ENCODE peak calls at places on chromosomes 2 and 18, in ten cellular contexts. B is cardiac muscle cell, C is transverse colon, Y is uterus, L is fibroblast of lung, M is HepG2, A is lower lobe of right lung, U is OCI-LY7, P is A549, D is endothelial cell of umbilical vein. N is an unnamed sample.

GRCh38 chr18:68172842-68173549 is 541.9 kb downstream of the TMX3 start:
- DNase-seq in B (peak; percentile 10), C (no peak), Y (no peak), L (no peak), M (peak; percentile 27), A (no peak), U (no peak), P (no peak), D (no peak), N (no peak)

GRCh38 chr2:134372611-134373131 is 118.8 kb downstream of the MGAT5 start:
- DNase-seq in B (peak; percentile 66), C (no peak), Y (peak; percentile 60), L (peak; percentile 94), M (no peak), A (no peak), U (no peak), P (no peak), D (no peak), N (no peak)

GRCh38 chr2:128525653-128526052 is 207.0 kb upstream of the HS6ST1 start:
- DNase-seq in B (no peak), C (no peak), Y (no peak), L (peak; percentile 21), M (no peak), A (no peak), U (no peak), P (no peak), D (no peak), N (no peak)

GRCh38 chr2:134707330-134707676 is 11.5 kb downstream of the TMEM163 start:
- DNase-seq in B (no peak), C (no peak), Y (no peak), L (no peak), M (no peak), A (no peak), U (no peak), P (no peak), D (no peak), N (peak; percentile 70)

GRCh38 chr18:10487161-10487560 is 32.7 kb downstream of the APCDD1 start:
- DNase-seq in B (no peak), C (no peak), Y (no peak), L (no peak), M (no peak), A (no peak), U (peak; percentile 51), P (no peak), D (no peak), N (no peak)

GRCh38 chr2:120360307-120360855 is 14.4 kb downstream of the INHBB start:
- DNase-seq in B (no peak), C (no peak), Y (no peak), L (peak; percentile 66), M (no peak), A (no peak), U (no peak), P (no peak), D (peak; percentile 7), N (no peak)

GRCh38 chr2:120238728-120239487 is 13.7 kb upstream of the RALB start:
- DNase-seq in B (peak; percentile 48), C (peak; percentile 89), Y (no peak), L (peak; percentile 90), M (peak; percentile 76), A (no peak), U (no peak), P (peak; percentile 86), D (peak; percentile 77), N (no peak)

GRCh38 chr18:56245856-56246575 is 392.4 kb downstream of the TXNL1 start:
- DNase-seq in B (peak; percentile 61), C (no peak), Y (no peak), L (peak; percentile 82), M (no peak), A (no peak), U (no peak), P (no peak), D (peak; percentile 65), N (no peak)

GRCh38 chr2:55047677-55048299 is 2.5 kb downstream of the RTN4 start:
- DNase-seq in B (peak; percentile 64), C (no peak), Y (no peak), L (peak; percentile 42), M (peak; percentile 71), A (no peak), U (peak; percentile 44), P (no peak), D (peak; percentile 61), N (no peak)

GRCh38 chr2:55049794-55050132 is 488 bp downstream of the RTN4 start:
- DNase-seq in B (no peak), C (no peak), Y (no peak), L (no peak), M (no peak), A (no peak), U (no peak), P (no peak), D (no peak), N (no peak)

GRCh38 chr2:55050133-55050994 is at the start of gene RTN4:
- DNase-seq in B (peak; percentile 100), C (peak; percentile 99), Y (peak; percentile 99), L (peak; percentile 99), M (peak; percentile 99), A (peak; percentile 98), U (peak; percentile 99), P (peak; percentile 97), D (peak; percentile 99), N (peak; percentile 100)

GRCh38 chr2:55048925-55049793 is 1.1 kb downstream of the RTN4 start:
- DNase-seq in B (peak; percentile 88), C (peak; percentile 92), Y (peak; percentile 92), L (peak; percentile 75), M (peak; percentile 75), A (peak; percentile 91), U (peak; percentile 84), P (peak; percentile 80), D (peak; percentile 83), N (peak; percentile 97)

GRCh38 chr2:55048514-55048924 is 1.7 kb downstream of the RTN4 start:
- DNase-seq in B (peak; percentile 64), C (peak; percentile 37), Y (no peak), L (peak; percentile 43), M (peak; percentile 58), A (no peak), U (peak; percentile 52), P (no peak), D (peak; percentile 76), N (no peak)
- H3K4me1 ChIP-seq in B (peaks cover 19% of the 10 kb centered on the region), C (peaks cover 15% of the 10 kb centered on the region), Y (peaks cover 9% of the 10 kb centered on the region), L (no peaks in the 10 kb centered on the region), M (peaks cover 53% of the 10 kb centered on the region), A (peaks cover 60% of the 10 kb centered on the region), U (peaks cover 40% of the 10 kb centered on the region), P (peaks cover 55% of the 10 kb centered on the region), D (peaks cover 48% of the 10 kb centered on the region), N (peaks cover 54% of the 10 kb centered on the region)

GRCh38 chr2:201129044-201129505 is 13.1 kb downstream of the CFLAR start:
- DNase-seq in B (peak; percentile 67), C (peak; percentile 70), Y (no peak), L (peak; percentile 92), M (peak; percentile 78), A (no peak), U (peak; percentile 18), P (no peak), D (peak; percentile 88), N (no peak)

GRCh38 chr2:201126308-201127127 is 10.6 kb downstream of the CFLAR start:
- DNase-seq in B (peak; percentile 71), C (no peak), Y (no peak), L (peak; percentile 65), M (no peak), A (no peak), U (peak; percentile 23), P (no peak), D (peak; percentile 93), N (no peak)

GRCh38 chr2:201127570-201127969 is 11.6 kb downstream of the CFLAR start:
- DNase-seq in B (peak; percentile 45), C (no peak), Y (no peak), L (peak; percentile 80), M (no peak), A (no peak), U (peak; percentile 42), P (no peak), D (peak; percentile 96), N (no peak)

GRCh38 chr2:201130524-201131186 is 14.7 kb downstream of the CFLAR start:
- DNase-seq in B (peak; percentile 85), C (no peak), Y (no peak), L (peak; percentile 94), M (no peak), A (no peak), U (peak; percentile 9), P (no peak), D (peak; percentile 98), N (no peak)

GRCh38 chr2:201127128-201127521 is 11.2 kb downstream of the CFLAR start:
- DNase-seq in B (no peak), C (peak; percentile 67), Y (no peak), L (no peak), M (no peak), A (no peak), U (peak; percentile 18), P (no peak), D (no peak), N (no peak)
- H3K27ac ChIP-seq in B (no peak overlapping the region), C (peak overlapping the region; percentile 100), Y (peak overlapping the region; percentile 58), L (peak overlapping the region; percentile 70), M (peak overlapping the region; percentile 31), A (peak overlapping the region; percentile 100), U (peak overlapping the region; percentile 95), P (peak overlapping the region; percentile 89), D (peak overlapping the region; percentile 99), N (peak overlapping the region; percentile 100)

DNA sequence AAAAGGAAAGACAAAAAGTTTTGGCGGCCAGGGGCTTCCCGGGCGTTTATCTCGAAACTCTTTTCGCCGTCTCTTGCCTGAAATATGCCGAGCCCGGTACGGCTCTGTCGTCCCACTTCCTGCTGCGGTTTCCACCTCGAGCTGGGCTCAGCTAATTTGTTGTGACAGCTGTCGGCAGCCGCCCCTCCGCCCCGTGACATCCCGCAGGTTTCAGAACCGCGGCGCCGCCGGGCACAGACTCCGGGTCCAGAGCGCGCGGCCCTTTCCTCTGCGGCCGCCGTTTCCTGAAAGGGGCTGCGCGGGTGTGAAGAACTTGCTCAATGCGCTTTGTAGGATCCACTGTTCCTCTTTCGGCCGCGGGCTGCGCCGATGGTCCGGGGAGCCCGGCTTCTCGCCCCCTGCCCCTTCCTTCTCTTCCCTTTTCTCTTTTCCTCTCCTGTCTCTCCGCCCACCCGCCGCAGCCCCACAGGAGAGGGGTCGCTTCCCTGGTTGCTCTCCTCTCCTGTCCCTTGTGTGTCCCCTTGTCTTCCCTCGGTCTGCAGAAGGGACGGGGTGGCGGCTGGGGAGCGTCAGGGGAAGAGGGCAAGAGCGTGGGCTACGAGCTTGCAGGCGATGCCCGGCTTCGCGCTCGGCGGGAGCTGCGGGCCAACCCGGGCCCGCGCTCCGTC is 648 bp downstream of the ARID5A start:
- DNase-seq in B (peak; percentile 64), C (peak; percentile 86), Y (no peak), L (peak; percentile 60), M (no peak), A (peak; percentile 93), U (peak; percentile 74), P (no peak), D (peak; percentile 64), N (no peak)
- H3K4me1 ChIP-seq in B (peaks cover 28% of the 10 kb centered on the region), C (peaks cover 30% of the 10 kb centered on the region), Y (peaks cover 25% of the 10 kb centered on the region), L (peaks cover 32% of the 10 kb centered on the region), M (peaks cover 46% of the 10 kb centered on the region), A (peaks cover 85% of the 10 kb centered on the region), U (peaks cover 13% of the 10 kb centered on the region), P (peaks cover 39% of the 10 kb centered on the region), D (peaks cover 27% of the 10 kb centered on the region), N (peaks cover 74% of the 10 kb centered on the region)

DNA sequence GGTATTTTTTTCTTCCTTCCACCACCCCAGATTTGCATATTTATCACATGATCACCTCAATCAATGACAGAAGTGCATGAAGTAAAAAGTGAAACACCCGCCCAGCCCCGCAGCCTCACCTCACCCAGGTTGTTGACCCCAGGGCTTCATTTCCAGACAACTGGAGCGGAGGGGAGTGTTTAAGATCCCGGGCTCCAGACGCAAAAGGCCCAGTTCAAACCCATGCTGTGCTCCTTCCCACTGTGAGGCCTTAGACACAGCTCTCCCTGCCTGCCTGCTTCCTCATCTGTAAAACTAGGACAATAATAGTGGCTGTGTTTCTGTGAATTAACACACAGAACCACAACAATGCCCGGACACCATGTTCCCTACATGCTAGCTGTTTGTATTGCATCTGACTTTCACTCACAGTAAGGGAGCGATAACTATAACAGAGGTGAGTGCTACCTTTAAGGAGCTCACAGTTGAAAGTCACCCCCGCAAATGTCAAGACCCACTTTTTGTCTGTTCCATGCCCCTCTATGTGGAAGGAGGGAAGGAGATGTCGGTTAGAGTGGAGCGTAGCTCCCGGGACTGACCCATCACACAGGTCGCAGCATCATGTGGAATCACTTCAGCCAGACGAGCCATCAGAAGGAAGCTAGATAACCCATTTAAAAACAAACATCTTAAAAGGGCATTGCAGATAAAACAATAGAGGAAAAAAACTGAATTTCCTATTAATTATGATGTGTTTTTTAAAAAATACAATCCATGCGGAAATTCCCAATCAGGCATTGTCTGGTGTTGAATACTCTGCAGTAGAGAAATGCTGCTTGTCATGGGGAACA is 77.5 kb upstream of the DAPL1 start:
- DNase-seq in B (no peak), C (no peak), Y (no peak), L (no peak), M (no peak), A (no peak), U (no peak), P (no peak), D (peak; percentile 79), N (peak; percentile 87)
- H3K27ac ChIP-seq in B (no peak overlapping the region), C (no peak overlapping the region), Y (peak overlapping the region; percentile 34), L (no peak overlapping the region), M (no peak overlapping the region), A (peak overlapping the region; percentile 20), U (no peak overlapping the region), P (no peak overlapping the region), D (peak overlapping the region; percentile 76), N (peak overlapping the region; percentile 33)